ENCODE peak calls at places on chromosomes 4 and X, in seven cellular contexts. One of them, this sample, is unnamed.

GRCh38 chr4:7806080-7806630 is 133.5 kb downstream of the AFAP1 start:
- DNase-seq in cardiac fibroblast: peak
- DNase-seq in GM03348: no peak
- DNase-seq in GM12891: no peak
- DNase-seq in GM04504: no peak
- DNase-seq in suprapubic skin: peak
- DNase-seq in HL-60: no peak
- DNase-seq in this sample: no peak

GRCh38 chr4:37803348-37803973 is 23.0 kb upstream of the PGM2 start:
- DNase-seq in HL-60: peak
- DNase-seq in cardiac fibroblast: peak
- DNase-seq in GM04504: no peak
- DNase-seq in GM12891: no peak
- DNase-seq in GM03348: peak
- DNase-seq in suprapubic skin: no peak
- DNase-seq in this sample: no peak

GRCh38 chrX:9942086-9942485 is 25.1 kb upstream of the CLDN34 start:
- DNase-seq in GM03348: no peak
- DNase-seq in cardiac fibroblast: no peak
- DNase-seq in GM12891: no peak
- DNase-seq in HL-60: peak
- DNase-seq in suprapubic skin: no peak
- DNase-seq in GM04504: no peak
- DNase-seq in this sample: peak

GRCh38 chr4:81227968-81228367 is 12.9 kb upstream of the PRKG2 start:
- DNase-seq in cardiac fibroblast: no peak
- DNase-seq in GM03348: no peak
- DNase-seq in suprapubic skin: no peak
- DNase-seq in HL-60: no peak
- DNase-seq in GM04504: no peak
- DNase-seq in GM12891: no peak
- DNase-seq in this sample: no peak

GRCh38 chrX:1903380-1903935 is 288.6 kb downstream of the ASMT start:
- DNase-seq in suprapubic skin: no peak
- DNase-seq in GM12891: no peak
- DNase-seq in GM03348: peak
- DNase-seq in HL-60: no peak
- DNase-seq in GM04504: no peak
- DNase-seq in cardiac fibroblast: peak
- DNase-seq in this sample: no peak

GRCh38 chrX:39149761-39150160 is 348.5 kb downstream of the MID1IP1 start:
- DNase-seq in suprapubic skin: peak
- DNase-seq in cardiac fibroblast: peak
- DNase-seq in GM04504: no peak
- DNase-seq in HL-60: peak
- DNase-seq in GM03348: peak
- DNase-seq in GM12891: no peak
- DNase-seq in this sample: peak

GRCh38 chrX:129996120-129996519 is 13.7 kb downstream of the BCORL1 start:
- DNase-seq in suprapubic skin: no peak
- DNase-seq in GM04504: peak
- DNase-seq in GM12891: no peak
- DNase-seq in GM03348: peak
- DNase-seq in cardiac fibroblast: peak
- DNase-seq in HL-60: no peak
- DNase-seq in this sample: no peak

GRCh38 chr4:150579591-150580234 is 2.2 kb upstream of the MAB21L2 start:
- DNase-seq in GM04504: no peak
- DNase-seq in GM12891: no peak
- DNase-seq in GM03348: peak
- DNase-seq in HL-60: no peak
- DNase-seq in cardiac fibroblast: peak
- DNase-seq in suprapubic skin: no peak
- DNase-seq in this sample: no peak

GRCh38 chrX:105845661-105846060 is 23.3 kb downstream of the NRK start:
- DNase-seq in HL-60: no peak
- DNase-seq in GM03348: no peak
- DNase-seq in GM04504: no peak
- DNase-seq in suprapubic skin: no peak
- DNase-seq in cardiac fibroblast: no peak
- DNase-seq in GM12891: no peak
- DNase-seq in this sample: no peak

GRCh38 chrX:150688911-150689451 is 4.2 kb upstream of the MTMR1 start:
- DNase-seq in HL-60: no peak
- DNase-seq in GM04504: peak
- DNase-seq in suprapubic skin: no peak
- DNase-seq in cardiac fibroblast: peak
- DNase-seq in GM03348: peak
- DNase-seq in GM12891: no peak
- DNase-seq in this sample: no peak

GRCh38 chrX:116384406-116384805 is 52.0 kb upstream of the SLC6A14 start:
- DNase-seq in GM12891: no peak
- DNase-seq in suprapubic skin: no peak
- DNase-seq in GM03348: peak
- DNase-seq in GM04504: no peak
- DNase-seq in HL-60: no peak
- DNase-seq in cardiac fibroblast: peak
- DNase-seq in this sample: no peak

GRCh38 chr4:87150498-87151261 is 69.7 kb downstream of the KLHL8 start:
- DNase-seq in suprapubic skin: no peak
- DNase-seq in GM04504: peak
- DNase-seq in GM12891: no peak
- DNase-seq in HL-60: peak
- DNase-seq in cardiac fibroblast: peak
- DNase-seq in GM03348: peak
- DNase-seq in this sample: peak

GRCh38 chrX:149629730-149630387 is 1.7 kb downstream of the TMEM185A start:
- DNase-seq in HL-60: no peak
- DNase-seq in cardiac fibroblast: peak
- DNase-seq in suprapubic skin: no peak
- DNase-seq in GM03348: no peak
- DNase-seq in GM12891: no peak
- DNase-seq in GM04504: no peak
- DNase-seq in this sample: no peak

GRCh38 chr4:1056671-1057402 is 45.4 kb downstream of the FGFRL1 start:
- DNase-seq in GM04504: no peak
- DNase-seq in cardiac fibroblast: no peak
- DNase-seq in suprapubic skin: peak
- DNase-seq in HL-60: no peak
- DNase-seq in GM12891: no peak
- DNase-seq in GM03348: no peak
- DNase-seq in this sample: no peak

GRCh38 chr4:189124149-189124758 is 816.4 kb upstream of the FRG1 start:
- DNase-seq in HL-60: peak
- DNase-seq in suprapubic skin: no peak
- DNase-seq in GM03348: peak
- DNase-seq in GM04504: no peak
- DNase-seq in cardiac fibroblast: peak
- DNase-seq in GM12891: no peak
- DNase-seq in this sample: no peak

GRCh38 chrX:40278340-40279090 is 180.8 kb upstream of the BCOR start:
- DNase-seq in cardiac fibroblast: no peak
- DNase-seq in GM12891: no peak
- DNase-seq in HL-60: no peak
- DNase-seq in GM03348: peak
- DNase-seq in GM04504: no peak
- DNase-seq in suprapubic skin: no peak
- DNase-seq in this sample: peak

GRCh38 chr4:61400446-61400845 is 200.3 kb downstream of the ADGRL3 start:
- DNase-seq in GM12891: no peak
- DNase-seq in GM03348: no peak
- DNase-seq in cardiac fibroblast: no peak
- DNase-seq in suprapubic skin: no peak
- DNase-seq in HL-60: no peak
- DNase-seq in GM04504: no peak
- DNase-seq in this sample: no peak

GRCh38 chr4:150854600-150854999 is 160.5 kb downstream of the LRBA start:
- DNase-seq in GM03348: no peak
- DNase-seq in GM12891: no peak
- DNase-seq in cardiac fibroblast: no peak
- DNase-seq in HL-60: no peak
- DNase-seq in GM04504: no peak
- DNase-seq in suprapubic skin: no peak
- DNase-seq in this sample: no peak

GRCh38 chrX:46551494-46552128 is 6.4 kb upstream of the ZNF674 start:
- DNase-seq in cardiac fibroblast: peak
- DNase-seq in GM03348: no peak
- DNase-seq in suprapubic skin: no peak
- DNase-seq in GM12891: no peak
- DNase-seq in GM04504: no peak
- DNase-seq in HL-60: no peak
- DNase-seq in this sample: no peak

GRCh38 chrX:129945131-129945530 is 37.3 kb upstream of the BCORL1 start:
- DNase-seq in suprapubic skin: no peak
- DNase-seq in GM12891: no peak
- DNase-seq in GM03348: peak
- DNase-seq in cardiac fibroblast: no peak
- DNase-seq in GM04504: no peak
- DNase-seq in HL-60: no peak
- DNase-seq in this sample: no peak

GRCh38 chr4:153488719-153489384 is 22.7 kb downstream of the TMEM131L start:
- DNase-seq in cardiac fibroblast: peak
- DNase-seq in GM03348: no peak
- DNase-seq in GM12891: no peak
- DNase-seq in GM04504: no peak
- DNase-seq in suprapubic skin: no peak
- DNase-seq in HL-60: peak
- DNase-seq in this sample: peak

GRCh38 chrX:102745513-102746133 is 25.1 kb downstream of the GPRASP3 start:
- DNase-seq in suprapubic skin: no peak
- DNase-seq in GM12891: no peak
- DNase-seq in HL-60: no peak
- DNase-seq in cardiac fibroblast: no peak
- DNase-seq in GM04504: no peak
- DNase-seq in GM03348: no peak
- DNase-seq in this sample: no peak

GRCh38 chr4:4323705-4324534 is 33.9 kb downstream of the ZBTB49 start:
- DNase-seq in HL-60: no peak
- DNase-seq in GM12891: no peak
- DNase-seq in cardiac fibroblast: peak
- DNase-seq in GM04504: no peak
- DNase-seq in GM03348: no peak
- DNase-seq in suprapubic skin: peak
- DNase-seq in this sample: no peak

GRCh38 chr4:158327525-158327924 is 117.2 kb downstream of the TMEM144 start:
- DNase-seq in cardiac fibroblast: no peak
- DNase-seq in GM12891: no peak
- DNase-seq in GM04504: no peak
- DNase-seq in suprapubic skin: no peak
- DNase-seq in HL-60: no peak
- DNase-seq in GM03348: no peak
- DNase-seq in this sample: no peak

GRCh38 chrX:149569770-149570169 is 17.5 kb downstream of the MAGEA9B start:
- DNase-seq in GM12891: no peak
- DNase-seq in GM04504: no peak
- DNase-seq in suprapubic skin: no peak
- DNase-seq in GM03348: no peak
- DNase-seq in cardiac fibroblast: no peak
- DNase-seq in HL-60: no peak
- DNase-seq in this sample: no peak

GRCh38 chr4:173025131-173025530 is 143.5 kb upstream of the GALNT7 start:
- DNase-seq in GM12891: peak
- DNase-seq in suprapubic skin: no peak
- DNase-seq in cardiac fibroblast: peak
- DNase-seq in GM04504: peak
- DNase-seq in GM03348: peak
- DNase-seq in HL-60: peak
- DNase-seq in this sample: peak

GRCh38 chr4:7513731-7514130 is 79.0 kb upstream of the PSAPL1 start:
- DNase-seq in HL-60: no peak
- DNase-seq in cardiac fibroblast: no peak
- DNase-seq in suprapubic skin: no peak
- DNase-seq in GM03348: peak
- DNase-seq in GM04504: peak
- DNase-seq in GM12891: no peak
- DNase-seq in this sample: no peak

GRCh38 chr4:107896158-107896645 is 35.1 kb upstream of the CYP2U1 start:
- DNase-seq in GM12891: no peak
- DNase-seq in suprapubic skin: no peak
- DNase-seq in GM04504: peak
- DNase-seq in GM03348: peak
- DNase-seq in cardiac fibroblast: peak
- DNase-seq in HL-60: no peak
- DNase-seq in this sample: no peak

GRCh38 chr4:141220655-141221605 is at the start of gene ZNF330:
- DNase-seq in suprapubic skin: peak
- DNase-seq in GM04504: peak
- DNase-seq in GM12891: peak
- DNase-seq in HL-60: peak
- DNase-seq in cardiac fibroblast: peak
- DNase-seq in GM03348: peak
- DNase-seq in this sample: peak

GRCh38 chr4:140257461-140258305 is 103.7 kb upstream of the MAML3 start:
- DNase-seq in HL-60: no peak
- DNase-seq in GM03348: no peak
- DNase-seq in cardiac fibroblast: peak
- DNase-seq in GM12891: no peak
- DNase-seq in suprapubic skin: no peak
- DNase-seq in GM04504: no peak
- DNase-seq in this sample: no peak

GRCh38 chr4:113645771-113646455 is 115.6 kb downstream of the CAMK2D start:
- DNase-seq in GM12891: no peak
- DNase-seq in suprapubic skin: no peak
- DNase-seq in cardiac fibroblast: peak
- DNase-seq in GM03348: peak
- DNase-seq in HL-60: no peak
- DNase-seq in GM04504: no peak
- DNase-seq in this sample: no peak

GRCh38 chrX:41421071-41421729 is 25.9 kb upstream of the NYX start:
- DNase-seq in GM04504: no peak
- DNase-seq in GM12891: no peak
- DNase-seq in suprapubic skin: no peak
- DNase-seq in GM03348: peak
- DNase-seq in HL-60: no peak
- DNase-seq in cardiac fibroblast: no peak
- DNase-seq in this sample: no peak

This sample was measured in CD8-positive, alpha-beta T cell.